ENCODE peak calls at places on chromosomes 11 and 22, in nine cellular contexts. C is stimulated activated naive CD8-positive, alpha-beta T cell treated with anti-CD3 and anti-CD28 coated beads, Interleukin-15, Interleukin-2, amounts not matched to agents 100 U/mL and 50 U/mL, for 24 hours; L is T-helper 9 cell; A is iris pigment epithelial cell; T is GOT3; G is substantia nigra; W is activated naive CD4-positive, alpha-beta T cell treated with anti-CD3 and anti-CD28 coated beads, Interleukin-2, amount 50 U/mL, for 16 hours; Y is stimulated activated CD4-positive, alpha-beta T cell treated with anti-CD3 and anti-CD28 coated beads, TNF-alpha, amount 100 ng/mL, for 48 hours; K is stimulated activated CD8-positive, alpha-beta memory T cell treated with anti-CD3 and anti-CD28 coated beads, Interleukin-2, amount 100 ng/mL, for 1 hour. M is an unnamed sample.

GRCh38 chr11:93073026-93073425 is 103.6 kb downstream of the MTNR1B start:
- DNase-seq in L (no peak), C (no peak), K (no peak), G (no peak), T (no peak), W (no peak), A (no peak), Y (no peak), M (no peak)

GRCh38 chr11:126172596-126173038 is 38.8 kb downstream of the RPUSD4 start:
- DNase-seq in A (no peak), K (no peak), G (no peak), W (no peak), T (no peak), Y (no peak), L (no peak), C (no peak), M (peak; percentile 61)

GRCh38 chr11:61647529-61647928 is 32.7 kb upstream of the DAGLA start:
- DNase-seq in W (no peak), G (no peak), L (no peak), T (no peak), A (no peak), Y (no peak), C (no peak), K (no peak), M (no peak)

GRCh38 chr11:8047382-8047781 is 33.6 kb upstream of the TUB start:
- DNase-seq in G (no peak), K (no peak), Y (no peak), T (no peak), A (no peak), C (no peak), W (no peak), L (no peak), M (no peak)

GRCh38 chr11:43924112-43924855 is 18.2 kb upstream of the C11orf96 start:
- DNase-seq in C (no peak), L (no peak), K (no peak), W (no peak), A (no peak), G (no peak), T (no peak), Y (no peak), M (no peak)

GRCh38 chr11:2541881-2542361 is 97.1 kb downstream of the KCNQ1 start:
- DNase-seq in A (no peak), W (peak; percentile 6), K (no peak), G (no peak), T (no peak), Y (no peak), C (no peak), L (no peak), M (no peak)

GRCh38 chr11:92224394-92225205 is at the start of gene FAT3:
- DNase-seq in G (peak; percentile 37), A (peak; percentile 28), C (no peak), L (no peak), Y (no peak), K (no peak), W (no peak), T (no peak), M (no peak)

GRCh38 chr11:71155846-71156245 is 96.5 kb downstream of the SHANK2 start:
- DNase-seq in Y (no peak), W (no peak), K (no peak), G (no peak), L (no peak), A (no peak), T (no peak), C (no peak), M (no peak)

GRCh38 chr11:15905334-15905733 is 451.0 kb downstream of the SOX6 start:
- DNase-seq in T (no peak), W (no peak), K (no peak), A (no peak), G (no peak), C (no peak), Y (no peak), L (no peak), M (no peak)

GRCh38 chr11:105862736-105863367 is 159.2 kb downstream of the MSANTD4 start:
- DNase-seq in A (peak; percentile 67), C (no peak), T (no peak), Y (no peak), W (no peak), K (no peak), G (no peak), L (no peak), M (peak; percentile 5)

GRCh38 chr11:129115652-129116585 is 76.2 kb downstream of the ARHGAP32 start:
- DNase-seq in K (no peak), T (no peak), L (no peak), W (no peak), Y (no peak), G (no peak), A (peak; percentile 68), C (no peak), M (no peak)

GRCh38 chr22:37205046-37205445 is 7.2 kb downstream of the SSTR3 start:
- DNase-seq in A (no peak), T (no peak), W (peak; percentile 8), G (no peak), C (no peak), L (no peak), Y (no peak), K (no peak), M (no peak)

GRCh38 chr11:13109616-13110015 is 100.5 kb downstream of the RASSF10 start:
- DNase-seq in K (no peak), W (no peak), L (no peak), A (no peak), C (no peak), T (no peak), G (no peak), Y (no peak), M (no peak)

GRCh38 chr11:57513911-57514537 is 1.5 kb downstream of the SLC43A1 start:
- DNase-seq in Y (no peak), A (peak; percentile 38), T (no peak), C (peak; percentile 43), L (peak; percentile 9), G (peak; percentile 30), W (peak; percentile 51), K (no peak), M (no peak)

GRCh38 chr11:129538323-129538722 is 162.7 kb downstream of the BARX2 start:
- DNase-seq in T (no peak), K (no peak), G (no peak), W (no peak), A (no peak), Y (no peak), L (no peak), C (no peak), M (no peak)

GRCh38 chr22:46770726-46771125 is 8.3 kb downstream of the TBC1D22A start:
- DNase-seq in C (no peak), G (peak; percentile 36), W (no peak), L (no peak), K (no peak), T (no peak), A (no peak), Y (no peak), M (no peak)

GRCh38 chr11:134038897-134039470 is 29.9 kb upstream of the JAM3 start:
- DNase-seq in L (no peak), A (peak; percentile 22), Y (no peak), K (no peak), T (no peak), C (no peak), W (no peak), G (no peak), M (no peak)

GRCh38 chr11:64006468-64006867 is 20.2 kb downstream of the OTUB1 start:
- DNase-seq in Y (no peak), A (no peak), T (no peak), C (no peak), G (no peak), K (no peak), L (no peak), W (no peak), M (no peak)

GRCh38 chr11:22130462-22131053 is 62.3 kb upstream of the ANO5 start:
- DNase-seq in W (no peak), Y (no peak), C (no peak), A (peak; percentile 4), G (no peak), L (no peak), K (no peak), T (no peak), M (no peak)

GRCh38 chr11:70751142-70751734 is 352.9 kb downstream of the CTTN start:
- DNase-seq in W (no peak), G (no peak), K (no peak), A (no peak), L (no peak), C (no peak), T (no peak), Y (no peak), M (no peak)

GRCh38 chr11:69926376-69927050 is 107.3 kb upstream of the FGF3 start:
- DNase-seq in L (no peak), K (no peak), T (no peak), G (no peak), C (no peak), W (no peak), A (no peak), Y (no peak), M (no peak)

GRCh38 chr11:68127791-68128681 is 6.8 kb upstream of the CHKA start:
- DNase-seq in A (peak; percentile 45), Y (no peak), C (no peak), G (peak; percentile 47), L (no peak), K (no peak), W (no peak), T (no peak), M (no peak)

GRCh38 chr22:42076764-42077485 is 2.6 kb upstream of the SMDT1 start:
- DNase-seq in K (no peak), C (no peak), A (no peak), T (no peak), Y (no peak), W (no peak), G (no peak), L (no peak), M (no peak)

GRCh38 chr11:117986981-117987495 is 844 bp downstream of the IL10RA start:
- DNase-seq in C (peak; percentile 64), Y (peak; percentile 68), T (no peak), W (peak; percentile 73), L (peak; percentile 37), G (no peak), K (no peak), A (peak; percentile 12), M (peak; percentile 57)

GRCh38 chr22:11066458-11067285 is 4461.3 kb upstream of the OR11H1 start:
- DNase-seq in K (no peak), G (no peak), W (no peak), Y (no peak), T (no peak), A (no peak), L (no peak), C (no peak), M (no peak)

GRCh38 chr11:104256525-104256924 is 92.6 kb upstream of the PDGFD start:
- DNase-seq in K (no peak), W (no peak), L (no peak), T (no peak), C (no peak), A (peak; percentile 34), G (no peak), Y (no peak), M (no peak)

GRCh38 chr11:34926101-34926830 is 9.8 kb downstream of the PDHX start:
- DNase-seq in Y (no peak), T (no peak), L (no peak), G (no peak), W (no peak), C (no peak), K (no peak), A (peak; percentile 67), M (peak; percentile 25)

GRCh38 chr11:69510471-69511357 is 29.3 kb downstream of the LINC01488 start:
- DNase-seq in Y (no peak), T (no peak), K (no peak), W (no peak), G (no peak), C (no peak), A (peak; percentile 61), L (no peak), M (no peak)

GRCh38 chr22:46114518-46115387 is 35.6 kb upstream of the PPARA start:
- DNase-seq in T (no peak), A (no peak), C (no peak), G (no peak), W (no peak), Y (no peak), L (no peak), K (no peak), M (no peak)

M was measured in HL-60.